ENCODE peak calls at places on chromosomes 2 and 18, in seven cellular contexts. S is NCI-H1092; I is T-helper 9 cell; L is activated effector memory CD4-positive, alpha-beta T cell treated with Interleukin-2 at 50 U/mL for 16 hours; P is GM03348; C is stimulated activated CD8-positive, alpha-beta memory T cell treated with anti-CD3 and anti-CD28 coated beads, Interleukin-15, amount 100 ng/mL, for 24 hours; R is NCI-H774. E is an unnamed sample.

GRCh38 chr2:84713441-84713840 is 167.4 kb downstream of the TRABD2A start:
- DNase-seq in I (no peak), C (no peak), R (no peak), L (no peak), P (peak; percentile 24), S (no peak), E (no peak)

GRCh38 chr18:60978338-60978737 is 354.9 kb upstream of the CDH20 start:
- DNase-seq in C (no peak), P (peak; percentile 20), S (no peak), R (no peak), L (no peak), I (no peak), E (peak; percentile 64)

GRCh38 chr2:122145805-122146204 is 390.4 kb downstream of the TSN start:
- DNase-seq in L (no peak), R (peak; percentile 43), S (no peak), C (no peak), I (no peak), P (no peak), E (no peak)

GRCh38 chr2:198116652-198117175 is 312.3 kb downstream of the PLCL1 start:
- DNase-seq in L (no peak), R (no peak), P (no peak), I (no peak), S (no peak), C (no peak), E (peak; percentile 65)

GRCh38 chr2:195356026-195356425 is 301.0 kb upstream of the SLC39A10 start:
- DNase-seq in L (no peak), P (no peak), I (no peak), R (no peak), C (no peak), S (no peak), E (no peak)

GRCh38 chr2:134919360-134920210 is 963 bp downstream of the CCNT2 start:
- DNase-seq in I (peak; percentile 24), R (peak; percentile 19), C (no peak), S (no peak), L (no peak), P (no peak), E (peak; percentile 40)

GRCh38 chr2:70043252-70043875 is 43.9 kb upstream of the PCBP1 start:
- DNase-seq in R (no peak), S (no peak), I (no peak), C (no peak), L (peak; percentile 41), P (no peak), E (no peak)

GRCh38 chr2:169422120-169422519 is 57.2 kb upstream of the BBS5 start:
- DNase-seq in R (no peak), I (no peak), C (no peak), P (no peak), L (no peak), S (no peak), E (no peak)

GRCh38 chr2:178377046-178377445 is 73.9 kb downstream of the PRKRA start:
- DNase-seq in I (no peak), S (no peak), L (no peak), C (no peak), P (no peak), R (no peak), E (no peak)

GRCh38 chr18:45588284-45588683 is 27.0 kb upstream of the SLC14A2 start:
- DNase-seq in L (no peak), C (no peak), P (peak; percentile 52), R (no peak), I (no peak), S (no peak), E (peak; percentile 36)

GRCh38 chr18:79598885-79599175 is 80.8 kb upstream of the CTDP1 start:
- DNase-seq in S (no peak), P (no peak), L (no peak), C (no peak), R (no peak), I (no peak), E (no peak)

GRCh38 chr2:65483763-65484162 is 51.4 kb upstream of the SPRED2 start:
- DNase-seq in C (no peak), P (no peak), S (no peak), R (no peak), I (no peak), L (no peak), E (no peak)

GRCh38 chr2:172674034-172674967 is 61.3 kb upstream of the RAPGEF4 start:
- DNase-seq in S (no peak), P (no peak), I (peak; percentile 2), C (peak; percentile 8), L (no peak), R (no peak), E (peak; percentile 56)

GRCh38 chr2:161486111-161486510 is 70.0 kb downstream of the TBR1 start:
- DNase-seq in I (no peak), S (no peak), R (no peak), L (no peak), C (no peak), P (no peak), E (no peak)

GRCh38 chr2:42449163-42450087 is 44.4 kb downstream of the KCNG3 start:
- DNase-seq in I (no peak), S (no peak), R (no peak), P (no peak), C (no peak), L (no peak), E (no peak)

GRCh38 chr18:22110482-22110924 is 58.9 kb upstream of the GATA6 start:
- DNase-seq in L (no peak), P (no peak), S (no peak), I (no peak), C (no peak), R (no peak), E (no peak)

GRCh38 chr18:22556271-22556990 is 138.7 kb upstream of the CTAGE1 start:
- DNase-seq in R (no peak), C (no peak), S (no peak), L (no peak), I (no peak), P (no peak), E (peak; percentile 53)

GRCh38 chr2:156005531-156005930 is 327.0 kb downstream of the NR4A2 start:
- DNase-seq in S (no peak), C (no peak), R (peak; percentile 36), I (no peak), L (no peak), P (no peak), E (no peak)

GRCh38 chr2:205687018-205687956 is 5.0 kb downstream of the NRP2 start:
- DNase-seq in C (no peak), I (no peak), R (no peak), L (no peak), P (no peak), S (no peak), E (no peak)

GRCh38 chr2:16014041-16014787 is 73.9 kb downstream of the MYCN start:
- DNase-seq in R (no peak), C (no peak), L (no peak), P (no peak), I (no peak), S (peak; percentile 16), E (no peak)

GRCh38 chr2:197848602-197849001 is 44.2 kb downstream of the PLCL1 start:
- DNase-seq in L (no peak), C (no peak), I (no peak), S (no peak), R (no peak), P (no peak), E (no peak)

GRCh38 chr2:167939513-167940360 is 307.7 kb downstream of the STK39 start:
- DNase-seq in I (no peak), R (no peak), C (no peak), P (no peak), S (no peak), L (no peak), E (no peak)